ENCODE peak calls at places on chromosome 21, in five cellular contexts. One of them, this sample, is unnamed.

GRCh38 chr21:29613021-29613420 is 314.3 kb downstream of the BACH1 start:
- DNase-seq in GM12892: no peak
- DNase-seq in mesenteric fat pad: no peak
- DNase-seq in right lobe of liver: no peak
- DNase-seq in AG08395: no peak
- DNase-seq in this sample: no peak

GRCh38 chr21:14545906-14546480 is at the start of gene SAMSN1:
- DNase-seq in right lobe of liver: no peak
- DNase-seq in GM12892: no peak
- DNase-seq in AG08395: no peak
- DNase-seq in mesenteric fat pad: no peak
- DNase-seq in this sample: no peak

GRCh38 chr21:20424943-20425342 is 573.3 kb upstream of the NCAM2 start:
- DNase-seq in AG08395: no peak
- DNase-seq in GM12892: no peak
- DNase-seq in mesenteric fat pad: no peak
- DNase-seq in right lobe of liver: no peak
- DNase-seq in this sample: no peak

GRCh38 chr21:45551316-45551715 is 9.1 kb upstream of the SLC19A1 start:
- DNase-seq in mesenteric fat pad: peak; percentile 35
- DNase-seq in GM12892: no peak
- DNase-seq in right lobe of liver: peak; percentile 33
- DNase-seq in AG08395: peak; percentile 64
- DNase-seq in this sample: peak; percentile 40

GRCh38 chr21:42539931-42540343 is 26.3 kb downstream of the SLC37A1 start:
- DNase-seq in GM12892: no peak
- DNase-seq in right lobe of liver: no peak
- DNase-seq in mesenteric fat pad: no peak
- DNase-seq in AG08395: no peak
- DNase-seq in this sample: no peak

GRCh38 chr21:37509802-37510393 is 143.3 kb downstream of the DYRK1A start:
- DNase-seq in AG08395: no peak
- DNase-seq in right lobe of liver: no peak
- DNase-seq in mesenteric fat pad: no peak
- DNase-seq in GM12892: no peak
- DNase-seq in this sample: peak; percentile 29

GRCh38 chr21:36437745-36438128 is 42.2 kb downstream of the CLDN14 start:
- DNase-seq in right lobe of liver: no peak
- DNase-seq in AG08395: peak; percentile 66
- DNase-seq in GM12892: no peak
- DNase-seq in mesenteric fat pad: no peak
- DNase-seq in this sample: peak; percentile 37

GRCh38 chr21:45132841-45133573 is 58.6 kb downstream of the ADARB1 start:
- DNase-seq in mesenteric fat pad: no peak
- DNase-seq in GM12892: no peak
- DNase-seq in AG08395: no peak
- DNase-seq in right lobe of liver: no peak
- DNase-seq in this sample: no peak

GRCh38 chr21:29114765-29115164 is 15.7 kb upstream of the MAP3K7CL start:
- DNase-seq in mesenteric fat pad: no peak
- DNase-seq in AG08395: peak; percentile 52
- DNase-seq in GM12892: no peak
- DNase-seq in right lobe of liver: no peak
- DNase-seq in this sample: no peak

GRCh38 chr21:21025742-21026141 is 27.5 kb downstream of the NCAM2 start:
- DNase-seq in right lobe of liver: no peak
- DNase-seq in mesenteric fat pad: no peak
- DNase-seq in GM12892: no peak
- DNase-seq in AG08395: no peak
- DNase-seq in this sample: no peak

GRCh38 chr21:24045775-24046215 is 1561.5 kb downstream of the MRPL39 start:
- DNase-seq in GM12892: no peak
- DNase-seq in AG08395: no peak
- DNase-seq in mesenteric fat pad: no peak
- DNase-seq in right lobe of liver: peak; percentile 50
- DNase-seq in this sample: peak; percentile 77

GRCh38 chr21:42878678-42878992 is 704 bp downstream of the WDR4 start:
- DNase-seq in AG08395: peak; percentile 15
- DNase-seq in GM12892: no peak
- DNase-seq in right lobe of liver: no peak
- DNase-seq in mesenteric fat pad: no peak
- DNase-seq in this sample: no peak

GRCh38 chr21:17542371-17542992 is 29.6 kb downstream of the CXADR start:
- DNase-seq in right lobe of liver: no peak
- DNase-seq in mesenteric fat pad: no peak
- DNase-seq in GM12892: no peak
- DNase-seq in AG08395: no peak
- DNase-seq in this sample: no peak

GRCh38 chr21:34074283-34075098 is 1.1 kb downstream of the MRPS6 start:
- DNase-seq in GM12892: no peak
- DNase-seq in AG08395: no peak
- DNase-seq in mesenteric fat pad: no peak
- DNase-seq in right lobe of liver: no peak
- DNase-seq in this sample: no peak

GRCh38 chr21:39392296-39392695 is 43.4 kb upstream of the HMGN1 start:
- DNase-seq in right lobe of liver: no peak
- DNase-seq in mesenteric fat pad: no peak
- DNase-seq in GM12892: no peak
- DNase-seq in AG08395: no peak
- DNase-seq in this sample: no peak

GRCh38 chr21:33241846-33242245 is 12.1 kb downstream of the IFNAR2 start:
- DNase-seq in AG08395: no peak
- DNase-seq in right lobe of liver: no peak
- DNase-seq in mesenteric fat pad: no peak
- DNase-seq in GM12892: no peak
- DNase-seq in this sample: no peak

GRCh38 chr21:45278156-45278911 is 9.4 kb downstream of the POFUT2 start:
- DNase-seq in GM12892: no peak
- DNase-seq in mesenteric fat pad: peak; percentile 59
- DNase-seq in right lobe of liver: peak; percentile 30
- DNase-seq in AG08395: no peak
- DNase-seq in this sample: no peak

GRCh38 chr21:38839683-38840286 is 34.1 kb downstream of the ETS2 start:
- DNase-seq in AG08395: peak; percentile 63
- DNase-seq in mesenteric fat pad: no peak
- DNase-seq in right lobe of liver: no peak
- DNase-seq in GM12892: no peak
- DNase-seq in this sample: peak; percentile 54

GRCh38 chr21:35189077-35189863 is 140.2 kb upstream of the RUNX1 start:
- DNase-seq in right lobe of liver: no peak
- DNase-seq in GM12892: peak; percentile 16
- DNase-seq in AG08395: peak; percentile 80
- DNase-seq in mesenteric fat pad: no peak
- DNase-seq in this sample: no peak

GRCh38 chr21:38797470-38797869 is 8.3 kb upstream of the ETS2 start:
- DNase-seq in mesenteric fat pad: no peak
- DNase-seq in GM12892: no peak
- DNase-seq in AG08395: peak; percentile 46
- DNase-seq in right lobe of liver: no peak
- DNase-seq in this sample: no peak

GRCh38 chr21:31310750-31311149 is 33.3 kb downstream of the TIAM1 start:
- DNase-seq in AG08395: no peak
- DNase-seq in right lobe of liver: no peak
- DNase-seq in mesenteric fat pad: no peak
- DNase-seq in GM12892: no peak
- DNase-seq in this sample: no peak

GRCh38 chr21:38787461-38788274 is 18.1 kb upstream of the ETS2 start:
- DNase-seq in mesenteric fat pad: no peak
- DNase-seq in AG08395: no peak
- DNase-seq in right lobe of liver: peak; percentile 74
- DNase-seq in GM12892: peak; percentile 27
- DNase-seq in this sample: no peak

GRCh38 chr21:39472211-39472610 is 20.4 kb downstream of the SH3BGR start:
- DNase-seq in right lobe of liver: no peak
- DNase-seq in mesenteric fat pad: no peak
- DNase-seq in AG08395: no peak
- DNase-seq in GM12892: no peak
- DNase-seq in this sample: no peak

GRCh38 chr21:14875186-14875585 is 189.6 kb downstream of the NRIP1 start:
- DNase-seq in mesenteric fat pad: no peak
- DNase-seq in AG08395: no peak
- DNase-seq in right lobe of liver: no peak
- DNase-seq in GM12892: no peak
- DNase-seq in this sample: no peak

GRCh38 chr21:38773108-38774061 is 32.3 kb upstream of the ETS2 start:
- DNase-seq in AG08395: peak; percentile 82
- DNase-seq in right lobe of liver: no peak
- DNase-seq in mesenteric fat pad: no peak
- DNase-seq in GM12892: no peak
- DNase-seq in this sample: peak; percentile 95

GRCh38 chr21:41615613-41616012 is 107.7 kb upstream of the TMPRSS2 start:
- DNase-seq in right lobe of liver: no peak
- DNase-seq in mesenteric fat pad: no peak
- DNase-seq in AG08395: peak; percentile 91
- DNase-seq in GM12892: no peak
- DNase-seq in this sample: peak; percentile 98

GRCh38 chr21:34974162-34974981 is 74.7 kb downstream of the RUNX1 start:
- DNase-seq in mesenteric fat pad: no peak
- DNase-seq in GM12892: peak; percentile 41
- DNase-seq in AG08395: no peak
- DNase-seq in right lobe of liver: peak; percentile 73
- DNase-seq in this sample: no peak

GRCh38 chr21:38806942-38807284 is 1.2 kb downstream of the ETS2 start:
- DNase-seq in GM12892: no peak
- DNase-seq in right lobe of liver: no peak
- DNase-seq in AG08395: peak; percentile 26
- DNase-seq in mesenteric fat pad: no peak
- DNase-seq in this sample: no peak

GRCh38 chr21:43900690-43901089 is 35.7 kb downstream of the AGPAT3 start:
- DNase-seq in GM12892: no peak
- DNase-seq in mesenteric fat pad: no peak
- DNase-seq in AG08395: no peak
- DNase-seq in right lobe of liver: no peak
- DNase-seq in this sample: no peak

GRCh38 chr21:31752352-31752751 is 20.4 kb upstream of the SCAF4 start:
- DNase-seq in right lobe of liver: no peak
- DNase-seq in mesenteric fat pad: no peak
- DNase-seq in GM12892: no peak
- DNase-seq in AG08395: peak; percentile 48
- DNase-seq in this sample: peak; percentile 24

GRCh38 chr21:32477424-32477745 is 64.9 kb downstream of the EVA1C start:
- DNase-seq in GM12892: no peak
- DNase-seq in right lobe of liver: no peak
- DNase-seq in AG08395: no peak
- DNase-seq in mesenteric fat pad: peak; percentile 12
- DNase-seq in this sample: no peak

GRCh38 chr21:42313501-42313969 is 1.7 kb downstream of the TFF3 start:
- DNase-seq in right lobe of liver: no peak
- DNase-seq in GM12892: no peak
- DNase-seq in AG08395: no peak
- DNase-seq in mesenteric fat pad: no peak
- DNase-seq in this sample: no peak

GRCh38 chr21:31630062-31630711 is 29.3 kb upstream of the SOD1 start:
- DNase-seq in GM12892: no peak
- DNase-seq in AG08395: no peak
- DNase-seq in mesenteric fat pad: peak; percentile 45
- DNase-seq in right lobe of liver: peak; percentile 81
- DNase-seq in this sample: peak; percentile 55

GRCh38 chr21:15592271-15592860 is 137.4 kb upstream of the USP25 start:
- DNase-seq in AG08395: peak; percentile 38
- DNase-seq in GM12892: no peak
- DNase-seq in mesenteric fat pad: no peak
- DNase-seq in right lobe of liver: no peak
- DNase-seq in this sample: peak; percentile 36

GRCh38 chr21:31865429-31865970 is 7.3 kb upstream of the HUNK start:
- DNase-seq in right lobe of liver: no peak
- DNase-seq in GM12892: no peak
- DNase-seq in mesenteric fat pad: peak; percentile 37
- DNase-seq in AG08395: no peak
- DNase-seq in this sample: no peak

GRCh38 chr21:42258150-42258884 is 39.4 kb downstream of the ABCG1 start:
- DNase-seq in mesenteric fat pad: no peak
- DNase-seq in GM12892: peak; percentile 88
- DNase-seq in right lobe of liver: peak; percentile 72
- DNase-seq in AG08395: peak; percentile 83
- DNase-seq in this sample: no peak

GRCh38 chr21:35528109-35529042 is 479.3 kb upstream of the RUNX1 start:
- DNase-seq in AG08395: no peak
- DNase-seq in GM12892: no peak
- DNase-seq in mesenteric fat pad: no peak
- DNase-seq in right lobe of liver: no peak
- DNase-seq in this sample: peak; percentile 28

This sample was measured in stromal cell of bone marrow.